ENCODE peak calls at places on chromosomes 5 and 9, in ten cellular contexts. Q is IMR-90; M is upper lobe of right lung; L is Peyer's patch; Z is endothelial cell of umbilical vein; F is uterus; K is breast epithelium; S is hepatocyte; V is SJCRH30; P is CD8-positive, alpha-beta memory T cell. G is an unnamed sample.

GRCh38 chr9:20462410-20462809 is 159.9 kb downstream of the MLLT3 start:
- DNase-seq in L (no peak), Z (no peak), K (no peak), F (no peak), Q (no peak), P (no peak), V (no peak), S (no peak), M (no peak), G (no peak)

GRCh38 chr5:96149546-96149945 is 187.9 kb upstream of the ELL2 start:
- DNase-seq in Z (no peak), L (no peak), F (no peak), P (no peak), M (no peak), V (no peak), K (no peak), S (no peak), Q (peak; percentile 62), G (no peak)

GRCh38 chr9:92637886-92638620 is 31.9 kb downstream of the IPPK start:
- DNase-seq in V (no peak), K (no peak), S (no peak), P (no peak), M (no peak), Q (no peak), Z (no peak), F (peak; percentile 11), L (no peak), G (no peak)

GRCh38 chr5:160240350-160240749 is 11.0 kb downstream of the FABP6 start:
- DNase-seq in Z (no peak), Q (no peak), M (no peak), K (no peak), P (no peak), V (no peak), L (no peak), F (no peak), S (no peak), G (no peak)

GRCh38 chr5:151280443-151280842 is 23.1 kb downstream of the SLC36A3 start:
- DNase-seq in Q (no peak), P (no peak), K (no peak), V (no peak), M (no peak), S (no peak), L (no peak), F (no peak), Z (no peak), G (no peak)

GRCh38 chr5:23139338-23140171 is 286.4 kb upstream of the CDH12 start:
- DNase-seq in S (peak; percentile 48), L (no peak), P (no peak), Z (peak; percentile 1), M (no peak), K (no peak), Q (peak; percentile 0), F (no peak), V (peak; percentile 63), G (peak; percentile 16)

GRCh38 chr5:155562153-155562552 is 548.6 kb downstream of the KIF4B start:
- DNase-seq in V (no peak), M (no peak), Z (no peak), K (no peak), P (no peak), F (no peak), Q (no peak), S (no peak), L (no peak), G (no peak)

GRCh38 chr5:66616495-66617222 is 20.5 kb downstream of the MAST4 start:
- DNase-seq in P (no peak), Z (no peak), Q (no peak), S (peak; percentile 16), V (no peak), K (no peak), L (no peak), F (no peak), M (peak; percentile 79), G (no peak)

GRCh38 chr9:134346151-134346550 is 19.9 kb downstream of the RXRA start:
- DNase-seq in P (no peak), Q (peak; percentile 7), L (no peak), Z (no peak), M (no peak), S (no peak), F (no peak), K (no peak), V (no peak), G (no peak)

GRCh38 chr9:107282268-107282667 is 811 bp upstream of the RAD23B start:
- DNase-seq in M (no peak), L (no peak), K (no peak), S (no peak), Z (no peak), Q (no peak), P (no peak), F (peak; percentile 21), V (no peak), G (peak; percentile 17)

GRCh38 chr9:81083821-81084512 is 605.4 kb downstream of the TLE1 start:
- DNase-seq in P (no peak), S (no peak), F (no peak), Z (peak; percentile 5), K (no peak), M (no peak), V (peak; percentile 18), Q (peak; percentile 80), L (no peak), G (no peak)

GRCh38 chr9:89961616-89962341 is 357.0 kb downstream of the GADD45G start:
- DNase-seq in V (peak; percentile 92), P (no peak), K (no peak), F (no peak), L (no peak), S (no peak), M (no peak), Q (peak; percentile 17), Z (no peak), G (peak; percentile 17)

GRCh38 chr5:112846556-112846955 is 14.5 kb upstream of the SRP19 start:
- DNase-seq in F (no peak), S (no peak), K (no peak), L (no peak), M (no peak), Z (no peak), P (no peak), V (no peak), Q (no peak), G (no peak)

GRCh38 chr9:6197330-6197729 is 18.3 kb upstream of the IL33 start:
- DNase-seq in M (no peak), P (no peak), F (no peak), S (peak; percentile 11), L (no peak), Q (peak; percentile 5), Z (peak; percentile 67), K (no peak), V (peak; percentile 4), G (peak; percentile 39)

GRCh38 chr5:61993446-61994017 is 312.5 kb upstream of the KIF2A start:
- DNase-seq in Z (no peak), P (no peak), V (no peak), K (no peak), M (no peak), L (no peak), Q (no peak), F (no peak), S (no peak), G (no peak)

GRCh38 chr5:180598316-180598701 is 7.0 kb upstream of the SCGB3A1 start:
- DNase-seq in K (no peak), Z (no peak), L (peak; percentile 24), F (no peak), M (peak; percentile 59), S (no peak), Q (no peak), P (no peak), V (peak; percentile 29), G (no peak)

GRCh38 chr9:105144076-105144475 is 100.4 kb upstream of the SLC44A1 start:
- DNase-seq in Z (no peak), Q (no peak), K (no peak), F (no peak), L (no peak), M (no peak), V (no peak), S (no peak), P (no peak), G (no peak)
- H3K27ac ChIP-seq in Z (no peak overlapping the region), Q (no peak overlapping the region), K (no peak overlapping the region), F (no peak overlapping the region), L (no peak overlapping the region), M (no peak overlapping the region), V (no peak overlapping the region), S (no peak overlapping the region), P (no peak overlapping the region), G (no peak overlapping the region)

GRCh38 chr9:137053944-137054931 is at the start of gene ENTPD2:
- DNase-seq in Q (no peak), P (peak; percentile 31), M (peak; percentile 85), L (peak; percentile 91), V (peak; percentile 43), K (peak; percentile 67), F (no peak), S (peak; percentile 89), Z (no peak), G (peak; percentile 88)
- H3K4me3 ChIP-seq in Q (no peak within 1 kb of the TSS), P (no peak within 1 kb of the TSS), M (peak within 1 kb of the TSS; percentile 36), L (peak within 1 kb of the TSS; percentile 86), V (peak within 1 kb of the TSS; percentile 33), K (peak within 1 kb of the TSS; percentile 9), F (peak within 1 kb of the TSS; percentile 19), S (peak within 1 kb of the TSS; percentile 36), Z (no peak within 1 kb of the TSS), G (peak within 1 kb of the TSS; percentile 66)

GRCh38 chr5:167245871-167246270 is 1045.6 kb upstream of the WWC1 start:
- DNase-seq in P (no peak), Q (no peak), L (no peak), F (no peak), K (no peak), M (no peak), Z (no peak), V (peak; percentile 53), S (no peak), G (no peak)

GRCh38 chr5:167241436-167242067 is 1049.9 kb upstream of the WWC1 start:
- DNase-seq in Q (no peak), F (no peak), M (no peak), S (no peak), K (no peak), Z (no peak), P (no peak), L (no peak), V (no peak), G (no peak)

GRCh38 chr5:167248262-167248661 is 1043.2 kb upstream of the WWC1 start:
- DNase-seq in Q (no peak), L (no peak), F (no peak), S (no peak), Z (no peak), V (no peak), K (no peak), M (no peak), P (no peak), G (no peak)

GRCh38 chr5:167244583-167244982 is 1046.9 kb upstream of the WWC1 start:
- DNase-seq in Q (no peak), K (no peak), M (no peak), L (no peak), S (peak; percentile 34), V (peak; percentile 83), P (no peak), F (no peak), Z (no peak), G (no peak)
- H3K27ac ChIP-seq in Q (no peak overlapping the region), K (no peak overlapping the region), M (no peak overlapping the region), L (no peak overlapping the region), S (no peak overlapping the region), V (no peak overlapping the region), P (no peak overlapping the region), F (no peak overlapping the region), Z (no peak overlapping the region), G (no peak overlapping the region)

DNA sequence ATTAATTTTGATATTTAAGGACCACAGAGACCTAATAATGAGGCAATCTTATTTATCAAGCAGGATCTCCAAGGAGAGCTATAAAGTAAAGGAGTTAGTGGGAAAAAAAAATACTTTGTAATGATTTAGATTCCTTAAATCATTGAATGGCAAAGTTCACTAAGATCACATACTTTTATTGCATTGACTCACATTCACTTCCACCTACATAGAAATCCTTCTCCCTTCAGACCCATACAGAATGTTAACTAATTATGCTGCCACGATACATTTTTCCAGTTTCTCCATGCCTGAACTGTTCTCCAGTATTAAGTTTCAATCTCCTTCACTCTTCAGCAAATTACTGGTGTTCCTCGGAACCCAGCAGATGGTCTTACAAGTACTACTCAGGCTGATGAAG is 388.7 kb downstream of the EFNA5 start:
- DNase-seq in P (no peak), V (no peak), F (no peak), Q (no peak), S (no peak), K (no peak), Z (peak; percentile 74), M (no peak), L (no peak), G (peak; percentile 62)
- H3K4me3 ChIP-seq in P (no peak overlapping the region), V (no peak overlapping the region), F (no peak overlapping the region), Q (no peak overlapping the region), S (no peak overlapping the region), K (no peak overlapping the region), Z (no peak overlapping the region), M (no peak overlapping the region), L (no peak overlapping the region), G (no peak overlapping the region)